ENCODE peak calls at places on chromosomes 7 and 10, in seven cellular contexts. E is mammary epithelial cell, S is body of pancreas, B is right lobe of liver, M is AG10803, F is breast epithelium, G is neural crest cell. J is an unnamed sample.

GRCh38 chr10:66167816-66168215 is 758.0 kb upstream of the LRRTM3 start:
- DNase-seq in E (peak), S (no peak), B (no peak), M (no peak), F (peak), G (no peak), J (no peak)

GRCh38 chr7:71193099-71193810 is 61.3 kb downstream of the GALNT17 start:
- DNase-seq in E (no peak), S (no peak), B (no peak), M (no peak), F (no peak), G (no peak), J (no peak)

GRCh38 chr10:83991986-83992753 is 147.1 kb upstream of the GHITM start:
- DNase-seq in E (peak), S (peak), B (no peak), M (no peak), F (no peak), G (peak), J (no peak)

GRCh38 chr7:71612892-71613291 is 480.9 kb downstream of the GALNT17 start:
- DNase-seq in E (no peak), S (no peak), B (no peak), M (peak), F (no peak), G (no peak), J (no peak)

GRCh38 chr10:121975295-121976086 is 474 bp upstream of the NSMCE4A start:
- DNase-seq in E (no peak), S (no peak), B (no peak), M (no peak), F (no peak), G (no peak), J (no peak)

GRCh38 chr10:93352638-93353383 is 129.3 kb downstream of the MYOF start:
- DNase-seq in E (no peak), S (no peak), B (no peak), M (peak), F (no peak), G (no peak), J (no peak)

GRCh38 chr10:131065673-131066331 is 245.7 kb downstream of the TCERG1L start:
- DNase-seq in E (no peak), S (no peak), B (no peak), M (no peak), F (peak), G (no peak), J (no peak)

GRCh38 chr7:138911007-138911406 is 70.2 kb downstream of the KIAA1549 start:
- DNase-seq in E (no peak), S (no peak), B (no peak), M (no peak), F (no peak), G (no peak), J (no peak)

GRCh38 chr7:104179178-104179577 is 28.6 kb downstream of the ORC5 start:
- DNase-seq in E (no peak), S (no peak), B (no peak), M (no peak), F (no peak), G (no peak), J (no peak)

GRCh38 chr10:119686465-119687191 is 35.4 kb downstream of the BAG3 start:
- DNase-seq in E (peak), S (peak), B (peak), M (peak), F (peak), G (peak), J (peak)

GRCh38 chr7:9328296-9328695 is 894.9 kb downstream of the NXPH1 start:
- DNase-seq in E (no peak), S (no peak), B (no peak), M (no peak), F (no peak), G (no peak), J (no peak)

GRCh38 chr7:95045236-95045923 is 138.0 kb downstream of the PPP1R9A start:
- DNase-seq in E (peak), S (peak), B (no peak), M (peak), F (no peak), G (no peak), J (no peak)

GRCh38 chr7:61576-62360 is 130.6 kb upstream of the FAM20C start:
- DNase-seq in E (no peak), S (no peak), B (peak), M (no peak), F (no peak), G (no peak), J (no peak)

GRCh38 chr7:93232673-93233018 is 480 bp downstream of the VPS50 start:
- DNase-seq in E (peak), S (no peak), B (no peak), M (no peak), F (no peak), G (no peak), J (no peak)

GRCh38 chr7:13593854-13594253 is 395.6 kb downstream of the ETV1 start:
- DNase-seq in E (no peak), S (no peak), B (no peak), M (no peak), F (no peak), G (no peak), J (no peak)

GRCh38 chr10:44853148-44853734 is 57.9 kb upstream of the TMEM72 start:
- DNase-seq in E (no peak), S (no peak), B (no peak), M (peak), F (no peak), G (no peak), J (peak)
- TF ChIP-seq CTCF in E (peak), S (no peak), B (peak), M (peak), F (no peak), G (no peak), J (no peak)

GRCh38 chr10:85151506-85151905 is 823.1 kb downstream of the CCSER2 start:
- DNase-seq in E (no peak), S (no peak), B (no peak), M (no peak), F (no peak), G (no peak), J (no peak)

GRCh38 chr10:85147346-85148250 is 819.2 kb downstream of the CCSER2 start:
- DNase-seq in E (no peak), S (no peak), B (no peak), M (no peak), F (no peak), G (no peak), J (no peak)

GRCh38 chr10:85148693-85149640 is 820.6 kb downstream of the CCSER2 start:
- DNase-seq in E (no peak), S (no peak), B (no peak), M (no peak), F (no peak), G (no peak), J (no peak)

GRCh38 chr10:85145966-85146365 is 817.6 kb downstream of the CCSER2 start:
- DNase-seq in E (no peak), S (no peak), B (peak), M (no peak), F (no peak), G (no peak), J (no peak)
- TF ChIP-seq CTCF in E (no peak), S (no peak), B (no peak), M (no peak), F (no peak), G (no peak), J (no peak)

DNA sequence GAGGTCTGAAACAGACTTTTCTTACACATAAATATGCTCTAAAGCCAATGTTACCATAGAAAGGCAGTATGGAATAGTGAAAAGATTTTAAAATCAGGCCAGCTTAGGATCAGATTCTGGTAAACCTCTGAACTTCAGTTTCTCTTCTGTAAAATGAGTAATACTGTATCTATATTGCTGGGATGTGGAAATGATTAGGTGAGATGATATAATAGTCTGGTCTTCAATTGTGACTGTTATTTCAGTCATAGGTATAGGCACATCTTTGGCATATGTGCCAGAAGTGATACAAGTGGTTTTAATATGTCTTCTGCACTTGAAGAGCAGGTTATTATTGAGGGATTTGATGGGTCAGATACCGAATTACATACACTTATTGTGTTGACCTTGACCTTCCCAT is 7.2 kb downstream of the ZNF277 start:
- DNase-seq in E (no peak), S (no peak), B (no peak), M (no peak), F (no peak), G (no peak), J (no peak)
- TF ChIP-seq CTCF in E (no peak), S (no peak), B (no peak), M (no peak), F (no peak), G (no peak), J (no peak)

DNA sequence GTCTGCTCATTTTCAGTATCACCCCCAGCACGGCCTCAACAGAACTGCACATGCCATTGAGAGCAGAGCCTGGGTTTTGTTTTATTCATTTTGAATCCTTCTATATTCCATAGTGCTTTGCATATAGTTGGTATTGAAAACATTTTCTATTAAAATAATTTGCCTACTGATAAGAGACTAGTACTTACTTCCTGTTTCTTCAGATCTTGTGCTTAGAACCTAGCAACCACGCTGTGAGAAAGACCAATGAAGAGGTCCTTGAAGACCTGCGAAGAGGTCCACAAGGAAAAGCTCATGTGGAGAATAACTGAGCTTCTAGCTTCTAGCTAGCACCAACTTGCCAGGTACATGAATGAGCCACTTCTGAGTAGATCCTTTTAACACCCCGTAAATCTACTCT is 49.1 kb downstream of the NDUFB2 start:
- DNase-seq in E (no peak), S (no peak), B (no peak), M (no peak), F (no peak), G (no peak), J (no peak)
- TF ChIP-seq CTCF in E (no peak), S (no peak), B (no peak), M (no peak), F (no peak), G (no peak), J (no peak)

GRCh38 chr7:2517004-2517403 is 2.6 kb upstream of the LFNG start:
- DNase-seq in E (peak), S (no peak), B (no peak), M (peak), F (no peak), G (no peak), J (no peak)
- TF ChIP-seq CTCF in E (no peak), S (no peak), B (no peak), M (peak), F (no peak), G (no peak), J (no peak)

GRCh38 chr7:26500749-26501352 is 209.2 kb downstream of the SNX10 start:
- DNase-seq in E (peak), S (no peak), B (no peak), M (peak), F (no peak), G (no peak), J (no peak)
- TF ChIP-seq CTCF in E (peak), S (peak), B (peak), M (peak), F (no peak), G (peak), J (no peak)

GRCh38 chr10:103716206-103717160 is 138.9 kb downstream of the SH3PXD2A start:
- DNase-seq in E (peak), S (peak), B (no peak), M (peak), F (peak), G (no peak), J (no peak)
- TF ChIP-seq CTCF in E (peak), S (no peak), B (no peak), M (peak), F (no peak), G (no peak), J (no peak)

GRCh38 chr7:100189061-100189460 is 11.3 kb downstream of the STAG3 start:
- DNase-seq in E (no peak), S (no peak), B (no peak), M (no peak), F (no peak), G (no peak), J (no peak)
- TF ChIP-seq CTCF in E (no peak), S (no peak), B (no peak), M (no peak), F (no peak), G (peak), J (no peak)

GRCh38 chr7:80215734-80216133 is 81.1 kb downstream of the GNAI1 start:
- DNase-seq in E (no peak), S (no peak), B (no peak), M (no peak), F (no peak), G (no peak), J (no peak)
- TF ChIP-seq CTCF in E (no peak), S (no peak), B (no peak), M (no peak), F (no peak), G (no peak), J (no peak)

DNA sequence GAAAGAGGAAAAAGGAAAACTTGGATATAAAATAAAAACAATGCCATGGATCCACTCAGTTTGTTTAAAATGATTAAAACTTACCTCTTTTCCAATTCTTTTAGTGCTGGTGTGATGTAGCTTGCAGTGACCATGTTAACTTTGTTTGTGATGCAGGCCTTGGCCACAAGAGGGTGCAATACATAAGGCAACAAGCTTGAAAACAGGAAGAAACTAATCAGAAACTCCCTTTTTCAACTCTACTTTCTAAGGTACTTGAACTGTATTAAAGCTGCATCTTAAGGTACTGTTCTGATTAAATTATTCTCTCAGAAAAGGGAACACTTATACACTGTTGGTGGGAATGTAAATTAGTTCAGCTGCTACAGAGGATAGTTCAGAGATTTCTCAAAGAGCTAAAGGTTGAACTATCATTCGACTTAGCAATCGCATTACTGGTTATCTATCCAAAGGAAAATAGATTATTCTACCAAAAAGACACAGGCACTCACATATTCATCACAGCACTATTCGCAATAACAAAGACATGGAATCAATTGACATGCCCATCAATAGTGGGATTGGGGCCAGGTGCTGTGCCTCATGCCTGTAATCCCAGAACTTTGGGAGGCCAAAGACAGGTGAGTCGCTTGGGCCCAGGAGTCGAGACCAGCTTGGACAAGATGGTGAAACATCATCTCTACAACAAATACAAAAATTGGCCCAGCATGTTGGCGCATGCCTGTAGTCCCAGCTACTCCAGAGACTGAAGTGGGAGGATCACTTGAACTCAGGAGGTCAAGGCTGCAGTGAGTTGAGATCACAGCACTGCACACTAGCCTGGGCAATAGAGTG is 50.9 kb downstream of the AASS start:
- DNase-seq in E (peak), S (peak), B (no peak), M (peak), F (peak), G (peak), J (peak)
- TF ChIP-seq CTCF in E (peak), S (peak), B (peak), M (peak), F (peak), G (peak), J (no peak)